ENCODE peak calls at places on chromosomes 5 and 9, in ten cellular contexts. One of them, this sample, is unnamed.

GRCh38 chr5:40877371-40877988 is 31.8 kb upstream of the C7 start:
- DNase-seq in cardiac muscle cell: no peak
- DNase-seq in IMR-90: no peak
- DNase-seq in gastrocnemius medialis: no peak
- DNase-seq in OCI-LY7: no peak
- DNase-seq in substantia nigra: no peak
- DNase-seq in Peyer's patch: no peak
- DNase-seq in kidney: no peak
- DNase-seq in neural progenitor cell: no peak
- DNase-seq in left ventricle myocardium inferior: no peak
- DNase-seq in this sample: no peak

GRCh38 chr5:33761139-33761538 is 130.7 kb downstream of the ADAMTS12 start:
- DNase-seq in IMR-90: peak; percentile 37
- DNase-seq in cardiac muscle cell: no peak
- DNase-seq in substantia nigra: no peak
- DNase-seq in neural progenitor cell: peak; percentile 46
- DNase-seq in Peyer's patch: no peak
- DNase-seq in kidney: no peak
- DNase-seq in gastrocnemius medialis: no peak
- DNase-seq in left ventricle myocardium inferior: no peak
- DNase-seq in OCI-LY7: no peak
- DNase-seq in this sample: no peak

GRCh38 chr9:111622626-111623025 is 8.5 kb upstream of the DNAJC25 start:
- DNase-seq in gastrocnemius medialis: peak; percentile 55
- DNase-seq in neural progenitor cell: no peak
- DNase-seq in cardiac muscle cell: no peak
- DNase-seq in OCI-LY7: no peak
- DNase-seq in left ventricle myocardium inferior: no peak
- DNase-seq in substantia nigra: no peak
- DNase-seq in Peyer's patch: no peak
- DNase-seq in IMR-90: peak; percentile 83
- DNase-seq in kidney: no peak
- DNase-seq in this sample: no peak

GRCh38 chr5:33319841-33320240 is 120.9 kb upstream of the TARS1 start:
- DNase-seq in cardiac muscle cell: no peak
- DNase-seq in Peyer's patch: no peak
- DNase-seq in IMR-90: no peak
- DNase-seq in OCI-LY7: peak; percentile 16
- DNase-seq in gastrocnemius medialis: no peak
- DNase-seq in left ventricle myocardium inferior: no peak
- DNase-seq in neural progenitor cell: no peak
- DNase-seq in substantia nigra: no peak
- DNase-seq in kidney: no peak
- DNase-seq in this sample: no peak

GRCh38 chr5:6734243-6734695 is 21.0 kb downstream of the TENT4A start:
- DNase-seq in neural progenitor cell: no peak
- DNase-seq in kidney: peak; percentile 65
- DNase-seq in substantia nigra: no peak
- DNase-seq in cardiac muscle cell: no peak
- DNase-seq in left ventricle myocardium inferior: peak; percentile 32
- DNase-seq in OCI-LY7: no peak
- DNase-seq in gastrocnemius medialis: peak; percentile 68
- DNase-seq in Peyer's patch: peak; percentile 28
- DNase-seq in IMR-90: peak; percentile 56
- DNase-seq in this sample: no peak

GRCh38 chr5:126954981-126955380 is 75.4 kb downstream of the MARCHF3 start:
- DNase-seq in kidney: no peak
- DNase-seq in OCI-LY7: no peak
- DNase-seq in neural progenitor cell: no peak
- DNase-seq in IMR-90: no peak
- DNase-seq in substantia nigra: no peak
- DNase-seq in left ventricle myocardium inferior: no peak
- DNase-seq in gastrocnemius medialis: no peak
- DNase-seq in cardiac muscle cell: no peak
- DNase-seq in Peyer's patch: no peak
- DNase-seq in this sample: no peak

GRCh38 chr9:35517136-35517535 is 27.2 kb downstream of the RUSC2 start:
- DNase-seq in gastrocnemius medialis: no peak
- DNase-seq in kidney: no peak
- DNase-seq in left ventricle myocardium inferior: no peak
- DNase-seq in substantia nigra: peak; percentile 8
- DNase-seq in neural progenitor cell: peak; percentile 20
- DNase-seq in cardiac muscle cell: no peak
- DNase-seq in Peyer's patch: no peak
- DNase-seq in OCI-LY7: no peak
- DNase-seq in IMR-90: peak; percentile 35
- DNase-seq in this sample: no peak

GRCh38 chr5:155193018-155193417 is 179.5 kb downstream of the KIF4B start:
- DNase-seq in substantia nigra: no peak
- DNase-seq in gastrocnemius medialis: no peak
- DNase-seq in left ventricle myocardium inferior: no peak
- DNase-seq in cardiac muscle cell: no peak
- DNase-seq in neural progenitor cell: no peak
- DNase-seq in kidney: no peak
- DNase-seq in IMR-90: no peak
- DNase-seq in OCI-LY7: no peak
- DNase-seq in Peyer's patch: no peak
- DNase-seq in this sample: no peak

GRCh38 chr9:127903557-127904475 is 4.4 kb upstream of the ST6GALNAC6 start:
- DNase-seq in IMR-90: no peak
- DNase-seq in substantia nigra: no peak
- DNase-seq in neural progenitor cell: no peak
- DNase-seq in cardiac muscle cell: peak; percentile 80
- DNase-seq in gastrocnemius medialis: peak; percentile 47
- DNase-seq in left ventricle myocardium inferior: peak; percentile 81
- DNase-seq in kidney: peak; percentile 96
- DNase-seq in Peyer's patch: peak; percentile 73
- DNase-seq in OCI-LY7: peak; percentile 91
- DNase-seq in this sample: no peak

GRCh38 chr5:176675676-176676360 is 28.5 kb downstream of the TSPAN17 start:
- DNase-seq in IMR-90: no peak
- DNase-seq in OCI-LY7: no peak
- DNase-seq in substantia nigra: no peak
- DNase-seq in kidney: peak; percentile 26
- DNase-seq in gastrocnemius medialis: no peak
- DNase-seq in neural progenitor cell: peak; percentile 66
- DNase-seq in cardiac muscle cell: peak; percentile 57
- DNase-seq in Peyer's patch: no peak
- DNase-seq in left ventricle myocardium inferior: no peak
- DNase-seq in this sample: no peak

GRCh38 chr9:132541966-132542830 is 40.2 kb upstream of the BARHL1 start:
- DNase-seq in IMR-90: no peak
- DNase-seq in kidney: peak; percentile 31
- DNase-seq in Peyer's patch: no peak
- DNase-seq in cardiac muscle cell: no peak
- DNase-seq in neural progenitor cell: peak; percentile 61
- DNase-seq in left ventricle myocardium inferior: no peak
- DNase-seq in substantia nigra: no peak
- DNase-seq in gastrocnemius medialis: no peak
- DNase-seq in OCI-LY7: no peak
- DNase-seq in this sample: no peak

GRCh38 chr5:76943006-76943405 is 9.8 kb upstream of the CRHBP start:
- DNase-seq in OCI-LY7: no peak
- DNase-seq in neural progenitor cell: no peak
- DNase-seq in Peyer's patch: no peak
- DNase-seq in kidney: no peak
- DNase-seq in gastrocnemius medialis: no peak
- DNase-seq in substantia nigra: no peak
- DNase-seq in left ventricle myocardium inferior: no peak
- DNase-seq in cardiac muscle cell: no peak
- DNase-seq in IMR-90: no peak
- DNase-seq in this sample: no peak

DNA sequence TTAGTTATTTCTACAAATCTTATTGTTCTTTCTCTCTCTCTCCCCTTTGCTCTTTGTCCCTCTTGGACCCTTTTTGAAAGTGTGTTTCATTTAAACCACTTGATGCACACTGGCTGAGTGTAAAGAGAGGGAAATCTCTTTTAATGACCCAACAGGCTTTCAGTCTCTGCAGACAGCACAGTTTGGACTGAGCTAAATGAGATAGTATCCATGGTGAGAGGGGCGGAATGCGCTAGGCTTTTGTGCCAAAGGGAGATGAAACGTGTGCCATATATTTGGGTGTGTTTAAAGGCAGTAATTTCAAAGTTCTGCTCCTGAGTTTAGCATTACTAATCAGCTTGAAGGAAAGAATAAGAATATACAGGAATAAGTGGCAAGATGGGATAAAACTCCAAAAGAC is 184.9 kb downstream of the PCSK1 start:
- DNase-seq in left ventricle myocardium inferior: no peak
- DNase-seq in substantia nigra: no peak
- DNase-seq in neural progenitor cell: no peak
- DNase-seq in cardiac muscle cell: peak; percentile 2
- DNase-seq in OCI-LY7: no peak
- DNase-seq in kidney: no peak
- DNase-seq in IMR-90: no peak
- DNase-seq in gastrocnemius medialis: no peak
- DNase-seq in Peyer's patch: no peak
- DNase-seq in this sample: no peak
- H3K27ac ChIP-seq in left ventricle myocardium inferior: peak overlapping the region; percentile 87
- H3K27ac ChIP-seq in substantia nigra: no peak overlapping the region
- H3K27ac ChIP-seq in neural progenitor cell: no peak overlapping the region
- H3K27ac ChIP-seq in cardiac muscle cell: peak overlapping the region; percentile 90
- H3K27ac ChIP-seq in OCI-LY7: no peak overlapping the region
- H3K27ac ChIP-seq in kidney: no peak overlapping the region
- H3K27ac ChIP-seq in IMR-90: peak overlapping the region; percentile 95
- H3K27ac ChIP-seq in gastrocnemius medialis: no peak overlapping the region
- H3K27ac ChIP-seq in Peyer's patch: no peak overlapping the region
- H3K27ac ChIP-seq in this sample: no peak overlapping the region

DNA sequence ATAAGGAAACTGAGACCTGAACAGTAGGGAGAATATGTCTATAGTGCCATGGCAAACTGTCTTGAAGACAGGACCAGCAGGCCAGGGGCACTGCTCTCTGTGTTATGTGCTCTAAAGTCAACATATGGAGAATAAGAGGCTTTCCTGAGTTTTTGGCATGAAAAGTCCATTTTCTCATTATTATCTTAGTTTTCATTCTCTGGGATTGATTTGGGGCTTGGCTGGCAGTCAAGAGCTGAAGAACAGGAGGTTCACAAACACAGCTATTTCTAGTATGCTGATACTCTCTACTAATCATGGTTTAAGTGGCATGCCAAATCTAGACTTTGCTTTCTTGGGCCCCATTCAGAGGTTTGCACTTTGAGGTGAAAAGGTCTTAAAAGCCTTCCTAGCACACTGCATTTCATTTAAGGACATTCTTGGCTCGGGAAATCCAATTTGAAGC is 404.4 kb downstream of the ZNF608 start:
- DNase-seq in OCI-LY7: no peak
- DNase-seq in Peyer's patch: no peak
- DNase-seq in cardiac muscle cell: peak; percentile 12
- DNase-seq in substantia nigra: no peak
- DNase-seq in gastrocnemius medialis: no peak
- DNase-seq in IMR-90: peak; percentile 24
- DNase-seq in kidney: no peak
- DNase-seq in neural progenitor cell: no peak
- DNase-seq in left ventricle myocardium inferior: peak; percentile 20
- DNase-seq in this sample: no peak
- H3K27ac ChIP-seq in OCI-LY7: no peak overlapping the region
- H3K27ac ChIP-seq in Peyer's patch: no peak overlapping the region
- H3K27ac ChIP-seq in cardiac muscle cell: no peak overlapping the region
- H3K27ac ChIP-seq in substantia nigra: peak overlapping the region; percentile 87
- H3K27ac ChIP-seq in gastrocnemius medialis: no peak overlapping the region
- H3K27ac ChIP-seq in IMR-90: no peak overlapping the region
- H3K27ac ChIP-seq in kidney: no peak overlapping the region
- H3K27ac ChIP-seq in neural progenitor cell: no peak overlapping the region
- H3K27ac ChIP-seq in left ventricle myocardium inferior: peak overlapping the region; percentile 71
- H3K27ac ChIP-seq in this sample: no peak overlapping the region

GRCh38 chr5:115948013-115948605 is 14.2 kb upstream of the LVRN start:
- DNase-seq in IMR-90: peak; percentile 33
- DNase-seq in left ventricle myocardium inferior: no peak
- DNase-seq in substantia nigra: no peak
- DNase-seq in cardiac muscle cell: no peak
- DNase-seq in neural progenitor cell: no peak
- DNase-seq in kidney: no peak
- DNase-seq in gastrocnemius medialis: peak; percentile 30
- DNase-seq in OCI-LY7: no peak
- DNase-seq in Peyer's patch: no peak
- DNase-seq in this sample: no peak
- H3K27ac ChIP-seq in IMR-90: peak overlapping the region; percentile 82
- H3K27ac ChIP-seq in left ventricle myocardium inferior: peak overlapping the region; percentile 27
- H3K27ac ChIP-seq in substantia nigra: no peak overlapping the region
- H3K27ac ChIP-seq in cardiac muscle cell: no peak overlapping the region
- H3K27ac ChIP-seq in neural progenitor cell: no peak overlapping the region
- H3K27ac ChIP-seq in kidney: no peak overlapping the region
- H3K27ac ChIP-seq in gastrocnemius medialis: no peak overlapping the region
- H3K27ac ChIP-seq in OCI-LY7: no peak overlapping the region
- H3K27ac ChIP-seq in Peyer's patch: no peak overlapping the region
- H3K27ac ChIP-seq in this sample: no peak overlapping the region

GRCh38 chr5:173045481-173045880 is 10.7 kb upstream of the CREBRF start:
- DNase-seq in gastrocnemius medialis: no peak
- DNase-seq in substantia nigra: no peak
- DNase-seq in neural progenitor cell: no peak
- DNase-seq in left ventricle myocardium inferior: no peak
- DNase-seq in cardiac muscle cell: peak; percentile 16
- DNase-seq in IMR-90: no peak
- DNase-seq in Peyer's patch: no peak
- DNase-seq in OCI-LY7: no peak
- DNase-seq in kidney: no peak
- DNase-seq in this sample: no peak
- H3K27ac ChIP-seq in gastrocnemius medialis: no peak overlapping the region
- H3K27ac ChIP-seq in substantia nigra: no peak overlapping the region
- H3K27ac ChIP-seq in neural progenitor cell: no peak overlapping the region
- H3K27ac ChIP-seq in left ventricle myocardium inferior: no peak overlapping the region
- H3K27ac ChIP-seq in cardiac muscle cell: no peak overlapping the region
- H3K27ac ChIP-seq in IMR-90: no peak overlapping the region
- H3K27ac ChIP-seq in Peyer's patch: no peak overlapping the region
- H3K27ac ChIP-seq in OCI-LY7: no peak overlapping the region
- H3K27ac ChIP-seq in kidney: no peak overlapping the region
- H3K27ac ChIP-seq in this sample: no peak overlapping the region

GRCh38 chr5:11174601-11175000 is 413.6 kb upstream of the DAP start:
- DNase-seq in left ventricle myocardium inferior: no peak
- DNase-seq in gastrocnemius medialis: no peak
- DNase-seq in kidney: no peak
- DNase-seq in cardiac muscle cell: no peak
- DNase-seq in OCI-LY7: no peak
- DNase-seq in neural progenitor cell: no peak
- DNase-seq in IMR-90: no peak
- DNase-seq in Peyer's patch: no peak
- DNase-seq in substantia nigra: no peak
- DNase-seq in this sample: no peak
- H3K27ac ChIP-seq in left ventricle myocardium inferior: no peak overlapping the region
- H3K27ac ChIP-seq in gastrocnemius medialis: no peak overlapping the region
- H3K27ac ChIP-seq in kidney: no peak overlapping the region
- H3K27ac ChIP-seq in cardiac muscle cell: no peak overlapping the region
- H3K27ac ChIP-seq in OCI-LY7: no peak overlapping the region
- H3K27ac ChIP-seq in neural progenitor cell: no peak overlapping the region
- H3K27ac ChIP-seq in IMR-90: no peak overlapping the region
- H3K27ac ChIP-seq in Peyer's patch: no peak overlapping the region
- H3K27ac ChIP-seq in substantia nigra: no peak overlapping the region
- H3K27ac ChIP-seq in this sample: no peak overlapping the region

This sample was measured in naive thymus-derived CD4-positive, alpha-beta T cell.